ENCODE peak calls at places on chromosomes 7 and 10, in four cellular contexts. B is SK-N-SH, E is HCT116, D is HepG2. F is an unnamed sample.
A peak's percentile ranks its signal among the peaks of the same experiment; 100 is the strongest.

GRCh38 chr10:33697016-33697415 is 362.5 kb upstream of the NRP1 start:
- DNase-seq in B (no peak), E (no peak), D (no peak), F (no peak)

GRCh38 chr10:78371118-78371517 is 337.5 kb downstream of the RPS24 start:
- DNase-seq in B (no peak), E (no peak), D (no peak), F (no peak)

GRCh38 chr10:101330236-101331225 is 23.4 kb upstream of the BTRC start:
- DNase-seq in B (no peak), E (no peak), D (no peak), F (no peak)

GRCh38 chr7:44104880-44105771 is 981 bp downstream of the AEBP1 start:
- DNase-seq in B (peak; percentile 80), E (no peak), D (no peak), F (no peak)

GRCh38 chr7:39741942-39742623 is 118.7 kb downstream of the RALA start:
- DNase-seq in B (peak; percentile 37), E (no peak), D (no peak), F (peak; percentile 65)

GRCh38 chr7:20152511-20152910 is 64.7 kb downstream of the MACC1 start:
- DNase-seq in B (no peak), E (no peak), D (no peak), F (no peak)

GRCh38 chr10:129937351-129937751 is 26.7 kb downstream of the EBF3 start:
- DNase-seq in B (no peak), E (no peak), D (no peak), F (no peak)

GRCh38 chr7:132386249-132386681 is 190.0 kb downstream of the PLXNA4 start:
- DNase-seq in B (peak; percentile 72), E (no peak), D (no peak), F (no peak)

GRCh38 chr7:37248396-37248836 is 200.2 kb downstream of the ELMO1 start:
- DNase-seq in B (no peak), E (no peak), D (no peak), F (no peak)

GRCh38 chr7:123397746-123398145 is 136.6 kb downstream of the IQUB start:
- DNase-seq in B (no peak), E (no peak), D (no peak), F (no peak)

GRCh38 chr10:71590786-71591350 is 128.7 kb downstream of the C10orf105 start:
- DNase-seq in B (no peak), E (no peak), D (no peak), F (no peak)

GRCh38 chr10:13206546-13207443 is 27.4 kb downstream of the UCMA start:
- DNase-seq in B (peak; percentile 44), E (peak; percentile 13), D (peak; percentile 6), F (peak; percentile 38)

GRCh38 chr7:22732556-22733126 is 5.6 kb downstream of the IL6 start:
- DNase-seq in B (no peak), E (peak; percentile 21), D (no peak), F (no peak)

GRCh38 chr10:107914450-107915276 is 750.2 kb upstream of the SORCS1 start:
- DNase-seq in B (peak; percentile 74), E (no peak), D (no peak), F (no peak)

DNA sequence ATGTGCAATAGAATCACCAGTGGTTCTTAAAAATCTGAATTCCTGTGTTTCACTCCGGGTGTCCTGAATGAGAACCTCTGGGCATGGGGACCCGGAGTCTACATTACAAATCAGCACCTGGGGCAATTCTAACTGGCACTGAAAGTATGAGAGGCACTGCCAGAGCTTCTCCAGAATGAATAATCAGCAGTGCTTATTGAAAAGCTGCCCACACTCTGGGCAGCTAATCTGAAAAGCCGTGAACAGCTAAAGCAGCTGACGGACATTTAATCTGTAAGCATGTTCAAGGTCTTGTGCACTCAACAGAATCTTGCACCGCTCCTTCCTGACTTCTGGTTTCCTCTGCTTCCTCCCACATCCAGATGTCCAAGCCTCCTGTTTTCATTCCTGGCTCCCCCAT is 113.3 kb upstream of the KIF5B start:
- DNase-seq in B (no peak), E (no peak), D (no peak), F (no peak)
- TF ChIP-seq JUND in B (no peak), E (no peak), D (no peak), F (no peak)

GRCh38 chr7:46830-47140 is 145.6 kb upstream of the FAM20C start:
- DNase-seq in B (no peak), E (no peak), D (no peak), F (no peak)

GRCh38 chr7:46123-46829 is 146.1 kb upstream of the FAM20C start:
- DNase-seq in B (no peak), E (no peak), D (no peak), F (no peak)

GRCh38 chr7:44541-44896 is 147.9 kb upstream of the FAM20C start:
- DNase-seq in B (no peak), E (no peak), D (no peak), F (no peak)

GRCh38 chr7:43791-44540 is 148.4 kb upstream of the FAM20C start:
- DNase-seq in B (no peak), E (no peak), D (no peak), F (no peak)

GRCh38 chr7:45120-46090 is 147.0 kb upstream of the FAM20C start:
- DNase-seq in B (no peak), E (no peak), D (no peak), F (no peak)
- TF ChIP-seq JUND in B (no peak), E (no peak), D (no peak), F (no peak)

GRCh38 chr10:31940839-31941653 is 12.4 kb upstream of the ARHGAP12 start:
- DNase-seq in B (peak; percentile 69), E (peak; percentile 99), D (peak; percentile 96), F (no peak)

GRCh38 chr10:31942892-31943291 is 14.3 kb upstream of the ARHGAP12 start:
- DNase-seq in B (no peak), E (no peak), D (peak; percentile 87), F (no peak)

GRCh38 chr10:31937371-31937770 is 8.7 kb upstream of the ARHGAP12 start:
- DNase-seq in B (no peak), E (no peak), D (no peak), F (no peak)

GRCh38 chr10:31942435-31942834 is 13.8 kb upstream of the ARHGAP12 start:
- DNase-seq in B (no peak), E (no peak), D (no peak), F (no peak)

DNA sequence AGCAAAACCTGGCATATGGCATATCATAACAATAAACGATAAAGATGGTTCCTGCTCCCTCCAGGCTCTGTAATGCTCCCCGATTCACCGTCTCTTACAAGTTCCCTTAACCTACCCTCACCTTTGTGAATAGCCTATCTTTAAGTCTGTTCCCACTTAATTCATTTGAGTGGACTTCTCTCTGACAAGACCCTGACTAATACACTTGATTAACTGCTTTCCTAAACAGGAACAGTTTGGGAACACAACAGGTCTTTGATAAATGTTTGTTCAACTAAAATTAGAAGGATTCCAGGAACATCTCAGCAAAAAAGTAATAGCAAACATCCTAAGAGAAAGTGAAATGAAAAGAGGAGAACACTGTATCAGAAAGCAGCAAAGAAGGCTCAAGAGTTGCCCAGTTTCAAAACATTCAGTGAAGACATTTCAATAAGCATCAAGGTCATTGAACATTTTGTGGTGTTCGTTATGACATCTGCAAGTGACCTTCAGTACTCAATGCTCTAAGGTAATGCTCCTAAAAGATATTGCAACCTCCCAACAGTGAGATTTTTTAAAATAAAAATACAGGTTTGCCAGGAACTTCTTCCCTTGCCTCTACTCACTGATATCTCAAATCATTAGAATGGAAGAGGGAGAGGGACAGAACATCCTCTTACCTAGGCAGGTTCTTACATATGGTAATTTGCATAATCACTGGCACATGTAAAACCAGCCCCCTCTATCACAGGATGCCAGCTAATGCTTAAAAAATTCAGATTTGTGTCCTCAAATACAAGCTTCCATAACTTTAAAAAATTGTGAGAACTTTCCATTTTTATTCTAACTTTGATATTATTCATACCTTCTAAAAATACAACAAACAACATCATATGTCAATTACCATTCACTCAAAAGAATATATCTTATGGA is 11.4 kb upstream of the ARHGAP12 start:
- DNase-seq in B (peak; percentile 19), E (no peak), D (no peak), F (no peak)
- TF ChIP-seq JUND in B (no peak), E (peak; percentile 17), D (no peak), F (no peak)

DNA sequence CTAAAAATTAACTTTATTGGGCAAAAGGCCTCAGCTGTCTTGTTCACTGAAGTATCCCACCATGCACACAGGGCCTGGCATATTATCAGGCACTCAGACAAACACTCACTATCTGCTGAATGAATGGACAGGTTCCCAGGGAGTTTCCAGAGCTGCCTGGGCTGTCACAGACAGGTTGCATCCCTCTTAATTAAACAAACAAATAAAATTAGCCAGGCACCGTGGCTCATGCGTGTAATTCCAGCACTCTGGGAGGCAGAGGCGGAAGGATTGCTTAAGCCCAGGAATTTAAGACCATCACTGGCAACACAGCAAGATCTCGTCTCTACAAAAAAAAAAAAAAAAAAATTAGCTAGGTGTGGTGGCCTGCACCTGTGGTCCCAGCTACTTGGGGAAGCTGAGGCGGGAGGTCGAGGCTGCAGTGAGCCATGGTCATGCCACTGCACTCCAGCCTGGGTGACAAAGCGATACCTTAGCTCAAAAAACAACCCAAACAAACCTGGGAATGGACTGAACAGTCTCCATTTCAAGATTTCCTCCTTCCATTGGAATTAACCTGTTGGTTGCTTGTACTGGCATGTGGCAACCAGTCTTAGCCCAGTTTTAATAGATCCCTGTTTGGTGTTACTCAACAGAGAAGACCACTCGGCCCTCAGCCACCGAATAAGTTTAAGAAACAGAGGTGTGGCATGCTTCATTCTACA is 1.3 kb upstream of the TSPAN14 start:
- DNase-seq in B (no peak), E (no peak), D (no peak), F (no peak)
- TF ChIP-seq JUND in B (no peak), E (no peak), D (no peak), F (no peak)

GRCh38 chr7:30403477-30403876 is 75.1 kb downstream of the NOD1 start:
- DNase-seq in B (no peak), E (no peak), D (no peak), F (peak; percentile 94)
- TF ChIP-seq JUND in B (no peak), E (no peak), D (no peak), F (no peak)

GRCh38 chr7:18976715-18977466 is 140.5 kb downstream of the TWIST1 start:
- DNase-seq in B (no peak), E (no peak), D (no peak), F (no peak)

GRCh38 chr7:18975276-18975675 is 142.2 kb downstream of the TWIST1 start:
- DNase-seq in B (no peak), E (no peak), D (no peak), F (no peak)

GRCh38 chr7:18974803-18975202 is 142.6 kb downstream of the TWIST1 start:
- DNase-seq in B (no peak), E (peak; percentile 18), D (no peak), F (no peak)

GRCh38 chr7:18978108-18978495 is 139.3 kb downstream of the TWIST1 start:
- DNase-seq in B (no peak), E (peak; percentile 43), D (no peak), F (no peak)

DNA sequence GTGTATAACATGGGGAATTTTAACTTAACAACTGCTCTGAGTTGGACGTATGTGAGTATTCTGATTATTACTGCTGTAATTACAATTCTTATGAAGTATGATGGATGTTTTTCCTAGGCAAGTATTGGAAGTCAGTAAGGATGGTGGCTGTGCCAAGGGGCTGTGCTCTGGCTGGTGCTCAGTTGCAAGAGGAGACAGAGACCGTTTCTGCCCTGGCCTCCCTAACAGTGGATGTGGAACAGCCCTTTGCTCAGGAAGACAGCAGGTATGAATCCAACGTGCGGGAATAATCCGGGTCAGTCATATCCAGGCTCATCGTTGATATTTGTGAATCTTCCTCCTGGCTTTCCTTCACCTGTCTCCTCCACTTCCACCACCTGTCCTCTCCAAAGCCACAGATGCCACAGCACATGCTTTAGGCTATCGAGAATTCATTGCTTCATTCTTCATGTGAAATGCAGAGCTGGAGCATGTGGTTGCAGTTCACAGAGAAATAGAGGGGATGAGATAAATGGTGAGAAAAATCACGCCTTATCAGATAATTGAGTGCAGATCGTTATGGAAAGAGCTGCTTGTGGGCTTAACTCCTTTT is 141.7 kb downstream of the TWIST1 start:
- DNase-seq in B (no peak), E (no peak), D (no peak), F (no peak)
- TF ChIP-seq JUND in B (no peak), E (no peak), D (no peak), F (no peak)

GRCh38 chr7:80093349-80093748 is 41.3 kb upstream of the GNAI1 start:
- DNase-seq in B (no peak), E (no peak), D (no peak), F (no peak)
- TF ChIP-seq JUND in B (no peak), E (no peak), D (no peak), F (no peak)